ENCODE peak calls at places on chromosome 2, in ten cellular contexts. P, M, S, R, N, D, H, Z, J and K are unnamed samples.

GRCh38 chr2:160076239-160076638 is 13.8 kb upstream of the PLA2R1 start:
- DNase-seq in P (no peak), M (no peak), S (no peak), R (no peak), N (no peak), D (no peak), H (no peak), Z (no peak), J (no peak), K (no peak)

GRCh38 chr2:10375570-10376266 is 72.4 kb downstream of the ODC1 start:
- DNase-seq in P (peak), M (no peak), S (no peak), R (no peak), N (no peak), D (no peak), H (no peak), Z (no peak), J (no peak), K (no peak)

GRCh38 chr2:27306657-27307544 is 1.3 kb downstream of the UCN start:
- DNase-seq in P (peak), M (no peak), S (no peak), R (no peak), N (no peak), D (no peak), H (no peak), Z (peak), J (no peak), K (no peak)

GRCh38 chr2:11710632-11711381 is 35.6 kb upstream of the LPIN1 start:
- DNase-seq in P (no peak), M (no peak), S (peak), R (no peak), N (no peak), D (peak), H (no peak), Z (no peak), J (peak), K (no peak)

GRCh38 chr2:23423873-23424680 is 39.1 kb downstream of the KLHL29 start:
- DNase-seq in P (no peak), M (no peak), S (no peak), R (peak), N (no peak), D (no peak), H (no peak), Z (no peak), J (no peak), K (no peak)

GRCh38 chr2:7994397-7994951 is 687.4 kb upstream of the ID2 start:
- DNase-seq in P (no peak), M (peak), S (peak), R (no peak), N (peak), D (no peak), H (no peak), Z (no peak), J (no peak), K (no peak)

GRCh38 chr2:223747392-223748042 is 89.9 kb downstream of the AP1S3 start:
- DNase-seq in P (no peak), M (no peak), S (no peak), R (no peak), N (no peak), D (no peak), H (no peak), Z (no peak), J (no peak), K (no peak)

GRCh38 chr2:164112105-164112504 is 376.3 kb upstream of the FIGN start:
- DNase-seq in P (no peak), M (no peak), S (no peak), R (no peak), N (no peak), D (no peak), H (no peak), Z (no peak), J (no peak), K (no peak)

GRCh38 chr2:107364361-107364950 is 462.2 kb upstream of the RGPD4 start:
- DNase-seq in P (no peak), M (no peak), S (no peak), R (no peak), N (no peak), D (no peak), H (no peak), Z (no peak), J (no peak), K (no peak)

GRCh38 chr2:196594158-196594557 is 45.4 kb upstream of the CCDC150 start:
- DNase-seq in P (no peak), M (no peak), S (no peak), R (no peak), N (no peak), D (no peak), H (no peak), Z (no peak), J (no peak), K (no peak)

GRCh38 chr2:196591621-196592022 is 47.9 kb upstream of the CCDC150 start:
- DNase-seq in P (no peak), M (no peak), S (no peak), R (no peak), N (no peak), D (no peak), H (no peak), Z (no peak), J (no peak), K (no peak)

GRCh38 chr2:196592912-196593881 is 46.3 kb upstream of the CCDC150 start:
- DNase-seq in P (peak), M (peak), S (peak), R (peak), N (peak), D (peak), H (peak), Z (peak), J (peak), K (peak)

GRCh38 chr2:196591004-196591403 is 48.5 kb upstream of the CCDC150 start:
- DNase-seq in P (no peak), M (no peak), S (no peak), R (no peak), N (no peak), D (no peak), H (no peak), Z (no peak), J (no peak), K (no peak)

GRCh38 chr2:196592331-196592911 is 47.1 kb upstream of the CCDC150 start:
- DNase-seq in P (no peak), M (peak), S (peak), R (no peak), N (peak), D (peak), H (peak), Z (peak), J (peak), K (peak)
- TF ChIP-seq CTCF in P (no peak), M (no peak), S (peak), R (no peak), N (no peak), D (no peak), H (peak), Z (no peak), J (no peak), K (no peak)

GRCh38 chr2:167126165-167126564 is 237.9 kb downstream of the XIRP2 start:
- DNase-seq in P (no peak), M (no peak), S (no peak), R (no peak), N (peak), D (no peak), H (no peak), Z (no peak), J (no peak), K (no peak)

GRCh38 chr2:167128130-167128529 is 239.8 kb downstream of the XIRP2 start:
- DNase-seq in P (no peak), M (no peak), S (no peak), R (no peak), N (no peak), D (no peak), H (no peak), Z (no peak), J (no peak), K (no peak)

GRCh38 chr2:167122389-167122788 is 234.1 kb downstream of the XIRP2 start:
- DNase-seq in P (no peak), M (no peak), S (no peak), R (no peak), N (no peak), D (no peak), H (no peak), Z (no peak), J (no peak), K (no peak)

GRCh38 chr2:167132066-167132465 is 243.8 kb downstream of the XIRP2 start:
- DNase-seq in P (no peak), M (no peak), S (no peak), R (no peak), N (no peak), D (no peak), H (no peak), Z (no peak), J (no peak), K (no peak)

DNA sequence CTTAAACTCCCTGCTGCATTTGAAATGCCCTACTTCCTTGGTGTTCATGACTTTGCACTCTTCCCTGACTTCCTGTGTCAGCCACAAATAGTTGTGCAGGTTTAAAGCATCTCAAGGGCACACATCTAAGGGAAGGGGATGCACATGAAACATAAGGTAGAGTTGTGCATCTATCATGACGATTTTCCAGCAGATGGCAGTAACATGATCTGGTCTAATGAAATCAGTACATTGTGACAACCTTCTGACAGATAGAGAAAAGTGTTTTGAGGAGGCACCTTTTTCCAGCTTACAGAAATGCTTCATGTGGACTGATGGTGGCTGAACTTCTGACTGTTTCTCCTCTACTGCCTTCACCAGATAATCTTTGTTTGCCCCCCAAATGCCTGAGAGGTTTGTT is 238.9 kb downstream of the XIRP2 start:
- DNase-seq in P (no peak), M (no peak), S (peak), R (no peak), N (no peak), D (peak), H (no peak), Z (no peak), J (peak), K (no peak)
- TF ChIP-seq CTCF in P (no peak), M (peak), S (peak), R (no peak), N (no peak), D (no peak), H (peak), Z (no peak), J (no peak), K (peak)

GRCh38 chr2:234191819-234192407 is 141.4 kb downstream of the SPP2 start:
- DNase-seq in P (no peak), M (no peak), S (peak), R (no peak), N (no peak), D (peak), H (peak), Z (no peak), J (no peak), K (no peak)
- TF ChIP-seq CTCF in P (no peak), M (no peak), S (no peak), R (no peak), N (no peak), D (no peak), H (no peak), Z (no peak), J (no peak), K (no peak)

GRCh38 chr2:217326238-217327022 is 466.6 kb upstream of the TNP1 start:
- DNase-seq in P (no peak), M (no peak), S (no peak), R (no peak), N (no peak), D (peak), H (no peak), Z (no peak), J (no peak), K (no peak)
- TF ChIP-seq CTCF in P (no peak), M (no peak), S (no peak), R (no peak), N (no peak), D (no peak), H (no peak), Z (no peak), J (no peak), K (no peak)

GRCh38 chr2:239275037-239275685 is 125.7 kb downstream of the HDAC4 start:
- DNase-seq in P (peak), M (peak), S (peak), R (peak), N (no peak), D (peak), H (peak), Z (peak), J (no peak), K (no peak)
- TF ChIP-seq CTCF in P (no peak), M (no peak), S (no peak), R (no peak), N (no peak), D (no peak), H (peak), Z (no peak), J (no peak), K (no peak)

DNA sequence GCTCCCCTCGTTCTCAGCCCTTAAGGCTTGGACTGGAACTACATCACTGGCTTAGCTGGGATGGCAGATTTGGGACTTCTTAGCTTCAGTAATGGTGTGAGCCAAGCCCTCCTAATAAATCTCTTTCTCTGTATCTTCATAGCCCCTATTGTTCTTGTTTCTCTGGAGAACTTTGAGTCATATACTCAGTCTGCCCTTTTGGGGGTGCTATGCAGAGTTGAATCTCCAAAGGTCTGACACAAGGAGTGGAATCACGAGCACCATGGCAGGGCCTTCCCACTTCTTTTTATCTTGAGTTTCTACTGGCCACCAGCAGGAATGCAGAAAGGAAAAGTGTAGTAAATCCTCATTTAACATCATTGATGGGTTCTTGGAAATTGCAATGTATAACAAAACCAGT is 13.3 kb upstream of the TGFA start:
- DNase-seq in P (no peak), M (no peak), S (no peak), R (no peak), N (no peak), D (no peak), H (no peak), Z (no peak), J (no peak), K (no peak)
- TF ChIP-seq CTCF in P (no peak), M (no peak), S (no peak), R (no peak), N (no peak), D (no peak), H (no peak), Z (no peak), J (no peak), K (no peak)

GRCh38 chr2:64966017-64966416 is 23.2 kb upstream of the SLC1A4 start:
- DNase-seq in P (no peak), M (no peak), S (no peak), R (no peak), N (no peak), D (no peak), H (no peak), Z (no peak), J (no peak), K (no peak)

GRCh38 chr2:64960819-64961218 is 28.4 kb upstream of the SLC1A4 start:
- DNase-seq in P (no peak), M (no peak), S (no peak), R (no peak), N (no peak), D (no peak), H (no peak), Z (no peak), J (no peak), K (no peak)

GRCh38 chr2:64958556-64958955 is 30.6 kb upstream of the SLC1A4 start:
- DNase-seq in P (no peak), M (no peak), S (no peak), R (no peak), N (no peak), D (no peak), H (no peak), Z (no peak), J (no peak), K (no peak)

GRCh38 chr2:64966839-64967238 is 22.4 kb upstream of the SLC1A4 start:
- DNase-seq in P (no peak), M (no peak), S (no peak), R (no peak), N (no peak), D (no peak), H (no peak), Z (no peak), J (no peak), K (no peak)

GRCh38 chr2:64963719-64964118 is 25.5 kb upstream of the SLC1A4 start:
- DNase-seq in P (no peak), M (no peak), S (no peak), R (no peak), N (no peak), D (no peak), H (no peak), Z (no peak), J (no peak), K (no peak)
- TF ChIP-seq CTCF in P (no peak), M (peak), S (no peak), R (no peak), N (no peak), D (no peak), H (no peak), Z (no peak), J (no peak), K (no peak)